ENCODE peak calls at places on chromosomes 11 and 22, in eight cellular contexts. S is fibroblast of lung, V is WERI-Rb-1, F is NB4, U is neural progenitor cell, M is astrocyte of the cerebellum, J is heart right ventricle, R is lower lobe of right lung. L is an unnamed sample.

GRCh38 chr11:12963789-12964536 is 45.2 kb upstream of the RASSF10 start:
- DNase-seq in R (peak), J (peak), S (peak), M (no peak), U (peak), V (peak), F (peak), L (peak)

GRCh38 chr11:12216542-12217422 is 106.4 kb downstream of the MICAL2 start:
- DNase-seq in S (peak), V (no peak), F (no peak), J (no peak), R (no peak), M (peak), U (no peak), L (peak)

GRCh38 chr11:45894555-45895247 is 9.2 kb downstream of the MAPK8IP1 start:
- DNase-seq in M (no peak), J (no peak), U (no peak), R (no peak), S (no peak), V (no peak), F (no peak), L (no peak)

GRCh38 chr11:105168457-105168856 is 28.9 kb upstream of the CARD18 start:
- DNase-seq in F (no peak), M (no peak), U (no peak), V (no peak), S (no peak), R (no peak), J (no peak), L (peak)

GRCh38 chr11:690738-691633 is 4.0 kb downstream of the DEAF1 start:
- DNase-seq in M (no peak), J (no peak), F (peak), S (no peak), V (no peak), R (no peak), U (no peak), L (no peak)

GRCh38 chr22:27542602-27543001 is 259.0 kb downstream of the MN1 start:
- DNase-seq in M (no peak), J (no peak), S (no peak), U (no peak), R (no peak), V (no peak), F (no peak), L (peak)

GRCh38 chr11:120749389-120749788 is 237.8 kb downstream of the GRIK4 start:
- DNase-seq in F (no peak), S (no peak), R (no peak), M (no peak), J (no peak), U (no peak), V (no peak), L (no peak)

GRCh38 chr11:122697636-122698167 is 42.2 kb downstream of the UBASH3B start:
- DNase-seq in M (no peak), F (peak), V (no peak), U (no peak), R (no peak), S (peak), J (no peak), L (peak)

GRCh38 chr22:41833369-41834004 is 582 bp downstream of the SREBF2 start:
- DNase-seq in M (no peak), J (peak), R (peak), F (peak), S (peak), V (peak), U (peak), L (no peak)

GRCh38 chr22:29734853-29735252 is 15.1 kb downstream of the CABP7 start:
- DNase-seq in V (peak), J (no peak), U (peak), M (no peak), S (no peak), F (no peak), R (no peak), L (no peak)

GRCh38 chr11:103649401-103649895 is 387.0 kb upstream of the DDI1 start:
- DNase-seq in J (no peak), V (no peak), F (no peak), S (no peak), R (no peak), M (no peak), U (no peak), L (no peak)

GRCh38 chr11:61332266-61332822 is 561 bp downstream of the DDB1 start:
- DNase-seq in R (no peak), V (no peak), S (peak), F (peak), M (no peak), J (no peak), U (peak), L (peak)

GRCh38 chr11:128201801-128202200 is 385.6 kb downstream of the ETS1 start:
- DNase-seq in J (no peak), S (no peak), V (no peak), U (no peak), F (no peak), R (no peak), M (no peak), L (peak)

GRCh38 chr22:27336151-27337090 is 465.1 kb downstream of the MN1 start:
- DNase-seq in M (peak), F (no peak), U (no peak), V (no peak), R (no peak), S (no peak), J (no peak), L (no peak)

GRCh38 chr11:26621147-26621546 is 49.1 kb upstream of the MUC15 start:
- DNase-seq in J (no peak), V (no peak), M (no peak), R (no peak), S (peak), F (no peak), U (no peak), L (peak)
- H3K4me3 ChIP-seq in J (no peak), V (no peak), M (no peak), R (no peak), S (no peak), F (no peak), U (no peak), L (no peak)

GRCh38 chr11:118640332-118641154 is 33.1 kb downstream of the PHLDB1 start:
- DNase-seq in J (no peak), M (no peak), R (no peak), F (no peak), U (no peak), S (no peak), V (no peak), L (no peak)
- TF ChIP-seq CTCF in J (no peak), M (peak), R (no peak), F (no peak), U (no peak), S (no peak), V (no peak), L (no peak)

GRCh38 chr11:132719684-132720083 is 812.6 kb downstream of the OPCML start:
- DNase-seq in J (no peak), F (no peak), R (no peak), U (no peak), M (no peak), S (no peak), V (no peak), L (no peak)
- H3K4me3 ChIP-seq in J (no peak), F (no peak), R (no peak), U (no peak), M (no peak), S (no peak), V (no peak), L (no peak)

DNA sequence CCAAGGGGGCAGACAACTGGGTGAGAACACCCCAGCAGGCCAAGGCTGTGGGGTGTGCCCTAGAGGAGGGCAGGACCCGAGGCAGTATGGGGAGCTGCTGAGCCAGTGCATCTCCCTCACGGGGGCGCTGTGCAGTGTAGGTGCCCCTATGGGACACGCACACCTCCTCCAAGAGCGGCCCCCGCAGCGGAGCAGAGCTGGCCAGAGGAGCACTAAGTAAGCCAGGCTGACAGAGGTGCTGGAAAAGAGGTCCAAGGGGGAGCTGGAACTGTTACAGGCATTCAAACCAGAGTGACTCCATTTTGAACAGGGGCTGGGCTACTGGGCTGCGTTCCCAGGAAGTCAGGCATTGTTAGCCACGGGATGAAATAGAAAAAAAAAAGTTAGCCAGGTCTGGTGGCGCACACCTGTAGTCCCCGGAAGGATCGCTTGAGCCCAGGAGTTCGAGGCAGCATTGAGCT is 41.8 kb downstream of the TST start:
- DNase-seq in V (peak), M (no peak), R (peak), F (peak), S (no peak), J (peak), U (peak), L (peak)
- TF ChIP-seq CTCF in V (peak), M (peak), R (peak), F (peak), S (no peak), J (peak), U (peak), L (peak)

DNA sequence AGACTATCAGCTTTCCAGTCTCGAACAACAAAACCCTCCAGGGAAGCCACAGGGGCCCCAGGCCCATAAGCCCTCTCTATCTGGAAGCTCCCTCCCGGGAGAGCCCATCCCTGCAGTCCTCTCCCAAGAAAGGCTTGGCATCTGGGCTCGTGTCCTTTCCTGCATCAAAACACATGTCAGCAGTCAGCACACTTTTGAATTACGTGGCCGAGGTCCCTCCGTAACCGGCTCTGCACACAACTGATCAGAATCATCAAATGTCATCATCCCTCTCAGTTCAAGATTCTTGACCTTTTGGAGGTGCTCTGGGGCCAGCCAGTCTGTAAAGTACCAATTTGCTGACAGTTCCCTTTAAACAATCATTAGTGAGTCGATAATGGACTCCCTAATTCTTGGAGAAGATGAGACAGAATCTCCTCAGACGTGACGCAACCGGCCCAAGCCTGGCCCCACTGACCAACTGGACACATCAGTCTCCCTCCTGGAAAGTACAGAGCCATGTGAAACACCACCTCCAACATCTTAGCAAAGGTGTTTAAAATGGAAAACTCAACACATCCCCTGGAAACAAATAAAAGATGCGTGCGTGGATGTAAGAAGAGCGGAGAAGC is 33.6 kb downstream of the MAFF start:
- DNase-seq in R (no peak), U (no peak), S (no peak), M (no peak), J (no peak), V (no peak), F (no peak), L (no peak)
- H3K4me3 ChIP-seq in R (no peak), U (no peak), S (no peak), M (no peak), J (no peak), V (no peak), F (no peak), L (no peak)